ENCODE peak calls at places on chromosomes 13 and 19, in eight cellular contexts. Z is choroid plexus epithelial cell, K is right atrium auricular region, J is transverse colon, E is epithelial cell of esophagus, D is cardiac muscle cell, M is activated B cell treated with CpG ODN at 0.5 μM for 24 hours, X is GM23338. H is an unnamed sample.
A peak's percentile ranks its signal among the peaks of the same experiment; 100 is the strongest.

GRCh38 chr13:52158629-52159158 is 703 bp downstream of the NEK3 start:
- DNase-seq in Z (peak; percentile 42), K (peak; percentile 70), J (peak; percentile 54), E (peak; percentile 30), D (peak; percentile 51), M (no peak), X (peak; percentile 54), H (peak; percentile 2)

GRCh38 chr19:33240181-33240771 is 14.6 kb upstream of the SLC7A10 start:
- DNase-seq in Z (no peak), K (no peak), J (no peak), E (no peak), D (no peak), M (no peak), X (no peak), H (no peak)

GRCh38 chr13:77515785-77516184 is 19.7 kb upstream of the SCEL start:
- DNase-seq in Z (no peak), K (no peak), J (no peak), E (peak; percentile 10), D (no peak), M (no peak), X (no peak), H (no peak)

GRCh38 chr13:25963681-25964080 is 88.1 kb downstream of the SHISA2 start:
- DNase-seq in Z (peak; percentile 59), K (no peak), J (no peak), E (peak; percentile 41), D (peak; percentile 29), M (no peak), X (no peak), H (no peak)

GRCh38 chr13:46605824-46606554 is 53.0 kb downstream of the LRCH1 start:
- DNase-seq in Z (no peak), K (no peak), J (no peak), E (no peak), D (no peak), M (no peak), X (no peak), H (no peak)

GRCh38 chr19:8251025-8251472 is 41.9 kb downstream of the CERS4 start:
- DNase-seq in Z (no peak), K (peak; percentile 90), J (peak; percentile 44), E (no peak), D (peak; percentile 58), M (no peak), X (no peak), H (peak; percentile 28)

GRCh38 chr13:53100394-53101063 is 71.9 kb downstream of the OLFM4 start:
- DNase-seq in Z (no peak), K (no peak), J (no peak), E (no peak), D (no peak), M (no peak), X (no peak), H (no peak)

GRCh38 chr13:73056054-73056962 is 2.5 kb upstream of the KLF5 start:
- DNase-seq in Z (peak; percentile 84), K (no peak), J (no peak), E (peak; percentile 76), D (peak; percentile 85), M (no peak), X (no peak), H (no peak)

GRCh38 chr19:33024398-33024797 is 40.3 kb downstream of the RHPN2 start:
- DNase-seq in Z (no peak), K (no peak), J (no peak), E (no peak), D (no peak), M (no peak), X (no peak), H (no peak)

GRCh38 chr19:17385878-17386611 is 8.0 kb downstream of the CCDC194 start:
- DNase-seq in Z (peak; percentile 65), K (peak; percentile 68), J (peak; percentile 68), E (peak; percentile 51), D (peak; percentile 76), M (peak; percentile 61), X (peak; percentile 92), H (peak; percentile 61)

GRCh38 chr19:39500543-39500942 is 1.8 kb downstream of the DLL3 start:
- DNase-seq in Z (no peak), K (no peak), J (no peak), E (no peak), D (no peak), M (no peak), X (no peak), H (no peak)

GRCh38 chr13:113390874-113391497 is 27.1 kb upstream of the GRTP1 start:
- DNase-seq in Z (no peak), K (no peak), J (no peak), E (no peak), D (no peak), M (no peak), X (peak; percentile 74), H (no peak)

GRCh38 chr13:49421391-49421790 is 22.5 kb downstream of the CAB39L start:
- DNase-seq in Z (peak; percentile 28), K (no peak), J (peak; percentile 12), E (peak; percentile 8), D (peak; percentile 27), M (no peak), X (peak; percentile 74), H (peak; percentile 7)

GRCh38 chr13:95505976-95506375 is 46.5 kb upstream of the CLDN10 start:
- DNase-seq in Z (no peak), K (no peak), J (no peak), E (no peak), D (no peak), M (no peak), X (peak; percentile 31), H (no peak)

GRCh38 chr19:27774827-27775226 is 1438.1 kb downstream of the UQCRFS1 start:
- DNase-seq in Z (peak; percentile 12), K (peak; percentile 40), J (no peak), E (no peak), D (no peak), M (no peak), X (peak; percentile 63), H (no peak)

GRCh38 chr19:48302600-48302959 is 22.8 kb upstream of the EMP3 start:
- DNase-seq in Z (no peak), K (no peak), J (no peak), E (no peak), D (no peak), M (no peak), X (no peak), H (no peak)

GRCh38 chr13:46663644-46664043 is 110.7 kb downstream of the LRCH1 start:
- DNase-seq in Z (no peak), K (no peak), J (no peak), E (peak; percentile 37), D (no peak), M (no peak), X (no peak), H (no peak)

GRCh38 chr19:49564616-49565045 is 15.7 kb downstream of the NOSIP start:
- DNase-seq in Z (no peak), K (no peak), J (peak; percentile 54), E (no peak), D (no peak), M (no peak), X (no peak), H (no peak)

GRCh38 chr13:101942038-101942437 is 459.8 kb downstream of the FGF14 start:
- DNase-seq in Z (peak; percentile 85), K (no peak), J (peak; percentile 19), E (peak; percentile 59), D (peak; percentile 4), M (no peak), X (peak; percentile 76), H (peak; percentile 4)
- TF ChIP-seq CTCF in Z (peak; percentile 86), K (peak; percentile 80), J (peak; percentile 90), E (peak; percentile 84), D (peak; percentile 19), M (no peak), X (peak; percentile 93), H (no peak)

GRCh38 chr13:41061075-41061913 is at the start of gene WBP4:
- DNase-seq in Z (peak; percentile 96), K (peak; percentile 92), J (peak; percentile 95), E (peak; percentile 98), D (peak; percentile 96), M (peak; percentile 91), X (peak; percentile 97), H (peak; percentile 89)
- TF ChIP-seq CTCF in Z (peak; percentile 43), K (peak; percentile 25), J (no peak), E (peak; percentile 26), D (peak; percentile 29), M (no peak), X (no peak), H (no peak)

GRCh38 chr19:51103811-51104470 is 4.3 kb downstream of the CTU1 start:
- DNase-seq in Z (no peak), K (no peak), J (no peak), E (no peak), D (no peak), M (no peak), X (peak; percentile 31), H (no peak)

GRCh38 chr19:51108805-51109146 is 567 bp upstream of the CTU1 start:
- DNase-seq in Z (no peak), K (no peak), J (no peak), E (no peak), D (no peak), M (no peak), X (no peak), H (no peak)

GRCh38 chr19:51108066-51108804 is at the start of gene CTU1:
- DNase-seq in Z (peak; percentile 100), K (peak; percentile 99), J (peak; percentile 99), E (peak; percentile 100), D (peak; percentile 99), M (peak; percentile 93), X (peak; percentile 99), H (peak; percentile 99)

GRCh38 chr19:51110666-51110971 is 2.4 kb upstream of the CTU1 start:
- DNase-seq in Z (no peak), K (no peak), J (no peak), E (no peak), D (no peak), M (no peak), X (no peak), H (no peak)

DNA sequence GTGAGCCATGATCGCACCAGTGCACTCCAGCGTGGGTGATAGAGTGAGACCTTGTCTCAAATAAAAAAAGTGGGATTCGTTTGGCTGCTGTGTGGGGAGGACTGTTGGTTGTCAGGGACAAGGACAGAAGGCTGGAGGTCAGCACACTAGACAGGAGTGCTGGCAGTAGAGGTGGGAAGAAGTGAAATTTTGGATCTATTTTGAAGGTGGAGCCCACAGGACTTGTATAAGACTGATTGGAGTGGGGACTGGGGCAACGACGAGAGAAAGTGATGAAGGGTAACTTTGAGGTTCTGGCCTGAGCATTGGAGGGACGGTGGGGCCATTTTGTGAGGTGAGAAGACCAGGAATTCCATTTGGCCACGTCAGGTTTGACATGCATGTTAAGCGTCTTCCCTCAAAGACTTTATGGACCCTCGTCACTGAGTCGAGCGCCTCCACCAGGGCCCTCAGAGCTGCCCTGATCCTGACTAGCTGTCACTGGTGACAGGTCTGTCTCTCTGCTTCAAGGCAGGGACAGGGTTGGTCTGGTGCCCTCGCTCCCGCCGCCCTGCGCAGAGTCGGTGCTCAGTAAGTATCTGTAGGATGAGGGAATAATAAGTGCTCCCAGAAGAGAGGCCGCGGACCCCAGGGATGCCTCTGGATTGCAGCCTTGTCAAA is 673 bp downstream of the CTU1 start:
- DNase-seq in Z (peak; percentile 21), K (no peak), J (no peak), E (peak; percentile 36), D (no peak), M (no peak), X (peak; percentile 32), H (no peak)
- TF ChIP-seq CTCF in Z (no peak), K (no peak), J (no peak), E (no peak), D (no peak), M (no peak), X (no peak), H (no peak)

DNA sequence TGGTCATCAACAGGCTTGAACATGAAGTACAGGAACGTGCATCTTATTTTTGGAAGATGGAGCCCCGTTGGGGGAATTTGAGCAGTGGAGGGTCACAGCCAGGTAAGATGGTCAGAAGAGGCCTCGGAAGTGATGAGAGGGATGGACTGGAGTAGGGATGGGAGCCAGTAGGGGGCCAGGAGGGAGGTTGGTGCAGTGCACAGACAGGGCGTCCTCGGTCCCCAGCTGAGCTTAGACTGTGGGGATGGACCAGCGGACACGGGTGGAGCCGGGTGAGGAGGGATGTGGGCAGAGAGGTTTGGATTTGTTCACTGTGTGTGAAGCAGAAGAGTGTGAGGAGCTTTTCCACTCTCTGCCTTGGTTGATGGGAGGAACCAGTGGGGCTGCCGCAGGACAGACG is 10.6 kb downstream of the RPS9 start:
- DNase-seq in Z (no peak), K (no peak), J (no peak), E (no peak), D (no peak), M (no peak), X (no peak), H (no peak)
- TF ChIP-seq CTCF in Z (no peak), K (no peak), J (no peak), E (no peak), D (peak; percentile 1), M (no peak), X (no peak), H (no peak)

H was measured in Calu3.